ENCODE peak calls at places on chromosomes 4 and X, in seven cellular contexts. W is endothelial cell of umbilical vein; S is anterior cingulate cortex; N is activated CD4-positive, alpha-beta T cell treated with anti-CD3 and anti-CD28 coated beads, Interleukin-2, amount 10 ng/mL, durations not matched to agents 7 days and 5 days; G is CD8-positive, alpha-beta T cell; F is CD4-positive, alpha-beta T cell; Y is hepatic stellate cell. K is an unnamed sample.

GRCh38 chr4:138096384-138097062 is 145.6 kb downstream of the SLC7A11 start:
- DNase-seq in F (no peak), W (no peak), S (no peak), G (no peak), Y (no peak), N (no peak), K (no peak)

GRCh38 chr4:17797808-17798207 is 12.7 kb downstream of the DCAF16 start:
- DNase-seq in S (no peak), G (no peak), Y (no peak), W (no peak), N (no peak), F (no peak), K (no peak)

GRCh38 chrX:31092476-31092875 is 20.6 kb upstream of the FTHL17 start:
- DNase-seq in F (no peak), S (no peak), W (no peak), G (no peak), Y (no peak), N (no peak), K (no peak)

GRCh38 chrX:136196691-136197155 is 49.4 kb downstream of the FHL1 start:
- DNase-seq in S (no peak), W (no peak), Y (no peak), N (no peak), F (no peak), G (no peak), K (no peak)

GRCh38 chr4:89823416-89823815 is 13.5 kb downstream of the SNCA start:
- DNase-seq in G (no peak), S (no peak), Y (no peak), F (no peak), N (no peak), W (peak), K (no peak)

GRCh38 chr4:76765473-76766183 is 132.3 kb downstream of the SOWAHB start:
- DNase-seq in S (no peak), Y (no peak), F (no peak), W (no peak), G (no peak), N (no peak), K (no peak)

GRCh38 chrX:30649859-30650258 is 3.4 kb upstream of the GK start:
- DNase-seq in N (peak), G (no peak), F (no peak), S (no peak), W (no peak), Y (no peak), K (no peak)

GRCh38 chr4:26076000-26076587 is 162.1 kb downstream of the SMIM20 start:
- DNase-seq in W (no peak), G (no peak), S (no peak), Y (no peak), N (peak), F (no peak), K (no peak)

GRCh38 chr4:16199132-16199531 is 27.1 kb downstream of the TAPT1 start:
- DNase-seq in N (no peak), S (no peak), G (no peak), Y (peak), W (peak), F (no peak), K (no peak)

GRCh38 chr4:169342906-169343560 is 72.3 kb upstream of the SH3RF1 start:
- DNase-seq in N (no peak), W (no peak), G (no peak), S (no peak), Y (no peak), F (no peak), K (no peak)

GRCh38 chr4:81923140-81923539 is 450.7 kb downstream of the HNRNPD start:
- DNase-seq in G (no peak), F (no peak), N (no peak), S (no peak), W (no peak), Y (no peak), K (no peak)

GRCh38 chr4:134636332-134637055 is 434.9 kb upstream of the PABPC4L start:
- DNase-seq in W (peak), S (no peak), F (no peak), Y (no peak), G (no peak), N (no peak), K (no peak)

GRCh38 chr4:142383800-142384470 is 462.2 kb downstream of the INPP4B start:
- DNase-seq in W (no peak), F (no peak), N (no peak), G (no peak), Y (no peak), S (no peak), K (no peak)

GRCh38 chr4:188171551-188171950 is 32.3 kb downstream of the TRIML1 start:
- DNase-seq in S (no peak), W (no peak), F (no peak), Y (no peak), G (no peak), N (no peak), K (no peak)

GRCh38 chrX:53211391-53211978 is 13.5 kb downstream of the KDM5C start:
- DNase-seq in N (no peak), S (no peak), Y (no peak), F (no peak), G (no peak), W (no peak), K (no peak)

GRCh38 chr4:73870778-73871177 is 1.6 kb downstream of the CXCL1 start:
- DNase-seq in N (no peak), G (no peak), Y (no peak), S (no peak), W (peak), F (no peak), K (no peak)

GRCh38 chrX:56130436-56130835 is 101.7 kb upstream of the KLF8 start:
- DNase-seq in W (no peak), F (no peak), G (no peak), S (no peak), Y (no peak), N (no peak), K (no peak)

GRCh38 chrX:102835504-102836146 is 101.4 kb upstream of the RAB40AL start:
- DNase-seq in G (no peak), F (no peak), Y (no peak), S (no peak), W (peak), N (peak), K (no peak)

GRCh38 chr4:82401600-82401999 is 27.8 kb upstream of the HNRNPD start:
- DNase-seq in G (no peak), W (no peak), Y (no peak), F (no peak), S (no peak), N (no peak), K (no peak)

K was measured in T-cell.